ENCODE peak calls at places on chromosomes 3 and 15, in seven cellular contexts. D is AG20443, C is HEK293T, S is immature natural killer cell, V is GM23248, A is kidney tubule cell, U is amygdala. M is an unnamed sample.

GRCh38 chr3:195101927-195102608 is 168.9 kb downstream of the XXYLT1 start:
- DNase-seq in D (no peak), C (no peak), S (no peak), V (no peak), A (no peak), U (no peak), M (no peak)

GRCh38 chr3:81726735-81727134 is 34.7 kb downstream of the GBE1 start:
- DNase-seq in D (peak), C (no peak), S (no peak), V (peak), A (no peak), U (no peak), M (no peak)

GRCh38 chr3:129476586-129476985 is 36.6 kb downstream of the IFT122 start:
- DNase-seq in D (no peak), C (no peak), S (no peak), V (no peak), A (no peak), U (no peak), M (no peak)

GRCh38 chr15:65206750-65207149 is 4.5 kb downstream of the CILP start:
- DNase-seq in D (no peak), C (no peak), S (no peak), V (no peak), A (no peak), U (no peak), M (no peak)

GRCh38 chr3:96970211-96970610 is 155.8 kb downstream of the EPHA6 start:
- DNase-seq in D (no peak), C (no peak), S (no peak), V (peak), A (peak), U (no peak), M (no peak)

GRCh38 chr15:81575436-81576123 is 201.6 kb upstream of the TMC3 start:
- DNase-seq in D (no peak), C (peak), S (no peak), V (no peak), A (no peak), U (no peak), M (no peak)

GRCh38 chr15:80494311-80494710 is 90.1 kb downstream of the ARNT2 start:
- DNase-seq in D (peak), C (no peak), S (no peak), V (peak), A (peak), U (no peak), M (no peak)

GRCh38 chr3:46666471-46666845 is 27.0 kb downstream of the ALS2CL start:
- DNase-seq in D (no peak), C (no peak), S (no peak), V (no peak), A (no peak), U (no peak), M (no peak)

GRCh38 chr3:169863458-169863899 is 6.3 kb downstream of the LRRC31 start:
- DNase-seq in D (peak), C (peak), S (peak), V (peak), A (peak), U (peak), M (peak)

GRCh38 chr15:58015565-58015964 is 49.9 kb downstream of the ALDH1A2 start:
- DNase-seq in D (peak), C (no peak), S (no peak), V (peak), A (peak), U (no peak), M (no peak)

GRCh38 chr15:101781927-101782326 is 21.4 kb upstream of the OR4F6 start:
- DNase-seq in D (no peak), C (no peak), S (no peak), V (no peak), A (no peak), U (no peak), M (no peak)

GRCh38 chr15:89780601-89781000 is 4.5 kb downstream of the MESP2 start:
- DNase-seq in D (no peak), C (no peak), S (no peak), V (no peak), A (no peak), U (no peak), M (no peak)

GRCh38 chr3:155871746-155872158 is 1.3 kb downstream of the GMPS start:
- DNase-seq in D (no peak), C (no peak), S (no peak), V (no peak), A (peak), U (no peak), M (no peak)

GRCh38 chr3:124993462-124993861 is 58.9 kb upstream of the MUC13 start:
- DNase-seq in D (peak), C (no peak), S (no peak), V (peak), A (peak), U (no peak), M (no peak)

GRCh38 chr3:44995142-44995770 is 19.2 kb downstream of the EXOSC7 start:
- DNase-seq in D (peak), C (peak), S (no peak), V (peak), A (peak), U (no peak), M (no peak)

GRCh38 chr3:112109313-112109712 is 23.1 kb downstream of the C3orf52 start:
- DNase-seq in D (no peak), C (no peak), S (no peak), V (no peak), A (no peak), U (no peak), M (no peak)

GRCh38 chr3:42750834-42751233 is 22.2 kb downstream of the CCDC13 start:
- DNase-seq in D (no peak), C (no peak), S (no peak), V (no peak), A (no peak), U (no peak), M (no peak)

M was measured in stimulated activated naive B cell treated with anti-CD40 and anti-IgM and Interleukin-4, amounts not matched to agents 10 μg/mL and 1 μg/mL and 100 μg/mL, for 72 hours.